ENCODE peak calls at places on chromosome 16, in four cellular contexts. M, J, R and Y are unnamed samples.
A peak's percentile ranks its signal among the peaks of the same experiment; 100 is the strongest.

GRCh38 chr16:1946495-1947368 is 3.7 kb upstream of the MSRB1 start:
- DNase-seq in J (no peak), M (no peak), R (no peak), Y (no peak)

GRCh38 chr16:62149646-62150045 is 113.4 kb upstream of the CDH8 start:
- DNase-seq in R (no peak), J (no peak), M (no peak), Y (no peak)

GRCh38 chr16:78973041-78973440 is 627.5 kb downstream of the MAF start:
- DNase-seq in R (no peak), J (no peak), M (no peak), Y (no peak)

GRCh38 chr16:68503334-68503733 is 35.8 kb upstream of the ZFP90 start:
- DNase-seq in J (no peak), M (no peak), R (no peak), Y (no peak)

GRCh38 chr16:49924078-49924477 is 68.2 kb upstream of the ZNF423 start:
- DNase-seq in R (no peak), M (no peak), J (no peak), Y (no peak)

GRCh38 chr16:84374160-84374489 is 5.8 kb downstream of the ATP2C2 start:
- DNase-seq in M (no peak), J (no peak), R (no peak), Y (no peak)

GRCh38 chr16:27839419-27839818 is 224.1 kb downstream of the GSG1L start:
- DNase-seq in R (no peak), J (no peak), M (no peak), Y (no peak)

GRCh38 chr16:82732461-82732860 is 105.7 kb downstream of the CDH13 start:
- DNase-seq in J (no peak), M (no peak), R (no peak), Y (no peak)

GRCh38 chr16:89449726-89450335 is 40.5 kb downstream of the ANKRD11 start:
- DNase-seq in J (no peak), M (no peak), R (no peak), Y (no peak)

GRCh38 chr16:14097182-14097951 is 26.2 kb downstream of the MRTFB start:
- DNase-seq in M (no peak), J (no peak), R (no peak), Y (no peak)

GRCh38 chr16:13231365-13231764 is 330.0 kb downstream of the SHISA9 start:
- DNase-seq in M (no peak), R (no peak), J (no peak), Y (no peak)

GRCh38 chr16:31183432-31184428 is 3.8 kb downstream of the FUS start:
- DNase-seq in R (no peak), J (no peak), M (no peak), Y (no peak)

GRCh38 chr16:30064746-30065111 is 831 bp upstream of the ALDOA start:
- DNase-seq in J (no peak), R (no peak), M (no peak), Y (no peak)

GRCh38 chr16:88922114-88922825 is 54.7 kb downstream of the CBFA2T3 start:
- DNase-seq in J (peak; percentile 62), R (peak; percentile 78), M (no peak), Y (no peak)

GRCh38 chr16:7227193-7227825 is 105.3 kb upstream of the RBFOX1 start:
- DNase-seq in M (no peak), R (no peak), J (no peak), Y (no peak)

GRCh38 chr16:86579268-86580062 is 1.1 kb downstream of the FOXL1 start:
- DNase-seq in M (no peak), J (no peak), R (no peak), Y (no peak)

GRCh38 chr16:15592324-15592723 is 50.6 kb downstream of the MARF1 start:
- DNase-seq in J (no peak), R (peak; percentile 54), M (peak; percentile 22), Y (no peak)

GRCh38 chr16:79607587-79607986 is 7.0 kb upstream of the MAF start:
- DNase-seq in M (no peak), J (no peak), R (no peak), Y (no peak)

GRCh38 chr16:87723224-87723619 is 42.6 kb downstream of the KLHDC4 start:
- DNase-seq in J (no peak), M (no peak), R (no peak), Y (no peak)

GRCh38 chr16:56700195-56700594 is 17.9 kb downstream of the MT1X start:
- DNase-seq in R (no peak), J (no peak), M (no peak), Y (no peak)

GRCh38 chr16:31713945-31714898 is 159.4 kb upstream of the ZNF267 start:
- DNase-seq in R (no peak), J (no peak), M (no peak), Y (no peak)

GRCh38 chr16:89737341-89738071 is 16.2 kb downstream of the ZNF276 start:
- DNase-seq in M (no peak), R (no peak), J (no peak), Y (peak; percentile 51)

GRCh38 chr16:87939562-87940423 is 3.5 kb upstream of the CA5A start:
- DNase-seq in R (no peak), M (no peak), J (no peak), Y (no peak)

GRCh38 chr16:89036776-89037175 is 56.9 kb upstream of the ACSF3 start:
- DNase-seq in M (no peak), R (no peak), J (no peak), Y (no peak)

GRCh38 chr16:24036614-24037013 is 200.8 kb downstream of the PRKCB start:
- DNase-seq in R (peak; percentile 24), J (no peak), M (peak; percentile 5), Y (no peak)

GRCh38 chr16:88784074-88784855 is 755 bp downstream of the PIEZO1 start:
- DNase-seq in R (peak; percentile 80), M (no peak), J (peak; percentile 67), Y (peak; percentile 32)

GRCh38 chr16:9570521-9570920 is 479.1 kb downstream of the HAPSTR1 start:
- DNase-seq in M (no peak), R (no peak), J (no peak), Y (no peak)

GRCh38 chr16:57539072-57539796 is 2.9 kb upstream of the CCDC102A start:
- DNase-seq in M (no peak), R (no peak), J (no peak), Y (no peak)

GRCh38 chr16:2070576-2071453 is 23.0 kb downstream of the TSC2 start:
- DNase-seq in J (no peak), R (no peak), M (no peak), Y (no peak)

GRCh38 chr16:9813665-9814064 is 368.6 kb downstream of the GRIN2A start:
- DNase-seq in J (no peak), M (no peak), R (no peak), Y (no peak)

GRCh38 chr16:90031186-90031930 is 12.1 kb upstream of the DBNDD1 start:
- DNase-seq in M (no peak), R (no peak), J (no peak), Y (no peak)

GRCh38 chr16:88681709-88682451 is 4.4 kb downstream of the SNAI3 start:
- DNase-seq in R (peak; percentile 56), M (peak; percentile 47), J (no peak), Y (peak; percentile 38)

GRCh38 chr16:15856901-15857778 is at the start of gene MYH11:
- DNase-seq in M (no peak), R (peak; percentile 48), J (no peak), Y (no peak)

GRCh38 chr16:80231118-80231515 is 309.7 kb upstream of the DYNLRB2 start:
- DNase-seq in R (no peak), J (no peak), M (no peak), Y (no peak)

GRCh38 chr16:17063156-17063555 is 407.6 kb downstream of the XYLT1 start:
- DNase-seq in M (no peak), J (no peak), R (no peak), Y (no peak)

GRCh38 chr16:5058476-5058875 is 7.3 kb downstream of the C16orf89 start:
- DNase-seq in M (no peak), R (no peak), J (no peak), Y (no peak)

GRCh38 chr16:17159616-17160015 is 311.1 kb downstream of the XYLT1 start:
- DNase-seq in R (no peak), J (no peak), M (no peak), Y (no peak)

GRCh38 chr16:50812876-50813466 is 71.1 kb downstream of the CYLD start:
- DNase-seq in J (no peak), M (no peak), R (no peak), Y (no peak)

GRCh38 chr16:28091706-28092105 is 28.2 kb upstream of the GSG1L start:
- DNase-seq in J (no peak), M (no peak), R (no peak), Y (no peak)

GRCh38 chr16:75319513-75320401 is 68.3 kb upstream of the BCAR1 start:
- DNase-seq in M (no peak), R (no peak), J (no peak), Y (no peak)

GRCh38 chr16:71449020-71449419 is 7.2 kb upstream of the TLE7 start:
- DNase-seq in R (no peak), M (no peak), J (no peak), Y (no peak)
- H3K9me3 ChIP-seq in R (peaks cover 97% of the 10 kb centered on the region), M (peaks cover 73% of the 10 kb centered on the region), J (peaks cover 36% of the 10 kb centered on the region), Y (peaks cover 26% of the 10 kb centered on the region)

GRCh38 chr16:35258381-35258780 is 1799.0 kb downstream of the TP53TG3F start:
- DNase-seq in J (no peak), R (no peak), M (no peak), Y (no peak)
- H3K9me3 ChIP-seq in J (no peaks in the 10 kb centered on the region), R (peaks cover 51% of the 10 kb centered on the region), M (peaks cover 6% of the 10 kb centered on the region), Y (peaks cover 3% of the 10 kb centered on the region)

GRCh38 chr16:844638-845348 is 44.3 kb upstream of the GNG13 start:
- DNase-seq in R (no peak), M (no peak), J (no peak), Y (no peak)

GRCh38 chr16:845349-845740 is 44.8 kb upstream of the GNG13 start:
- DNase-seq in R (no peak), M (no peak), J (no peak), Y (no peak)

GRCh38 chr16:848510-849253 is 48.1 kb upstream of the GNG13 start:
- DNase-seq in J (no peak), M (no peak), R (no peak), Y (no peak)

GRCh38 chr16:847681-848445 is 47.3 kb upstream of the GNG13 start:
- DNase-seq in R (no peak), J (no peak), M (no peak), Y (no peak)

DNA sequence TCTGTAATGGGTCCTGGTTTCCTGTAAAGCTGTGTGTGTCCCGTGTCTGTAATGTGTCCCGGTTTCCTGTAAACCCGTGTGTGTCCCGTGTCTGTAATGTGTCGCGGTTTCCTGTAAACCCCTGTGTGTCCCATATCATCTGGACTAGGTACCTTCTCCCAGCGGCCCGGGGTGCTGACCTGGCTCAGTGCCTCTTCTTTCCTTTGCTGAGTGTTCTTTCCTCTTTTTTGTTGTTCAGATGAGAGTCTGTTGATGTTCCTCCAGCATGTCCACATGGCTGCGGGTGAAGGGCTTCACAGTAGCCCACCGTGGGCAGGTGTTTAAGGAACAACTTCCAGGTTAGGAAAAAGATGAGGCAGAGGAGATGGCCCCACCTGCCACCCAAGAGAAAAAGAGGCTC is 46.6 kb upstream of the GNG13 start:
- DNase-seq in M (no peak), J (no peak), R (no peak), Y (no peak)
- H3K9me3 ChIP-seq in M (no peaks in the 10 kb centered on the region), J (no peaks in the 10 kb centered on the region), R (peaks cover 5% of the 10 kb centered on the region), Y (no peaks in the 10 kb centered on the region)

GRCh38 chr16:63789603-63790002 is 1332.3 kb downstream of the CDH11 start:
- DNase-seq in M (no peak), R (no peak), J (no peak), Y (no peak)

GRCh38 chr16:63787014-63787413 is 1334.8 kb downstream of the CDH11 start:
- DNase-seq in J (no peak), M (no peak), R (no peak), Y (no peak)
- H3K9me3 ChIP-seq in J (no peaks in the 10 kb centered on the region), M (peaks cover 5% of the 10 kb centered on the region), R (peaks cover 18% of the 10 kb centered on the region), Y (no peaks in the 10 kb centered on the region)